ENCODE peak calls at places on chromosomes 11 and 22, in four cellular contexts. S is H1, E is HCT116, Y is K562. X is an unnamed sample.
A peak's percentile ranks its signal among the peaks of the same experiment; 100 is the strongest.

GRCh38 chr22:45975266-45976161 is 1.4 kb downstream of the WNT7B start:
- DNase-seq in S (no peak), E (no peak), Y (no peak), X (peak; percentile 81)

GRCh38 chr22:32764330-32765116 is 37.0 kb upstream of the TIMP3 start:
- DNase-seq in S (no peak), E (no peak), Y (no peak), X (no peak)

GRCh38 chr22:38871360-38872171 is 450 bp downstream of the CBX6 start:
- DNase-seq in S (no peak), E (no peak), Y (peak; percentile 18), X (no peak)

GRCh38 chr11:124950606-124951330 is 3.2 kb upstream of the CCDC15 start:
- DNase-seq in S (no peak), E (no peak), Y (no peak), X (no peak)

GRCh38 chr11:76604652-76605241 is 65.8 kb downstream of the LRRC32 start:
- DNase-seq in S (no peak), E (no peak), Y (no peak), X (no peak)

GRCh38 chr11:86245369-86246292 is 1.1 kb downstream of the EED start:
- DNase-seq in S (no peak), E (no peak), Y (peak; percentile 38), X (peak; percentile 22)

GRCh38 chr11:102047305-102047924 is at the start of gene CFAP300:
- DNase-seq in S (peak; percentile 15), E (no peak), Y (no peak), X (peak; percentile 92)

GRCh38 chr11:67301951-67302516 is 1.3 kb upstream of the SSH3 start:
- DNase-seq in S (no peak), E (no peak), Y (no peak), X (peak; percentile 91)

GRCh38 chr11:119727523-119728081 is 1.4 kb downstream of the NECTIN1 start:
- DNase-seq in S (no peak), E (no peak), Y (peak; percentile 39), X (peak; percentile 60)

GRCh38 chr11:15854245-15854644 is 502.1 kb downstream of the SOX6 start:
- DNase-seq in S (no peak), E (no peak), Y (no peak), X (no peak)
- TF ChIP-seq JUND in S (no peak), E (no peak), Y (no peak), X (no peak)

GRCh38 chr11:45180888-45181594 is 34.6 kb downstream of the PRDM11 start:
- DNase-seq in S (no peak), E (peak; percentile 31), Y (peak; percentile 86), X (peak; percentile 67)

GRCh38 chr11:45185228-45185729 is 38.8 kb downstream of the PRDM11 start:
- DNase-seq in S (no peak), E (no peak), Y (peak; percentile 82), X (no peak)

GRCh38 chr11:45181595-45182550 is 35.4 kb downstream of the PRDM11 start:
- DNase-seq in S (no peak), E (no peak), Y (no peak), X (no peak)

GRCh38 chr11:45184640-45185039 is 38.2 kb downstream of the PRDM11 start:
- DNase-seq in S (no peak), E (no peak), Y (no peak), X (no peak)

DNA sequence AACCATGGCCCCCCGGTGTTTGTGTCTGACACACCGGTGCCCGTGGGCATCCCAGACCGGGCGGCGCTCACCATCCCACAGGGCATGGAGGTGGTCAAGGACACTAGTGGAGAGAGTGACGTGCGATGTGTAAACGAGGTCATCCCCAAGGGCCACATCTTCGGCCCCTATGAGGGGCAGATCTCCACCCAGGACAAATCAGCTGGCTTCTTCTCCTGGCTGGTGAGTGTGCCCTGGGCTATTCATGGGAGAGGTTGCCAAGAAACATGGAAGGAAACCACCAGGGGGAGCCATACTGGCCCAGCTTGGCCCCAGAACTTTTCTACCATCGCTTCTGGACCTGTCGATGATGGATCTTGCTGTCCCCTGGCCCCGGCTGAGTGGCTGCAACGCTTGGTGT is 36.5 kb downstream of the PRDM11 start:
- DNase-seq in S (no peak), E (peak; percentile 19), Y (peak; percentile 20), X (peak; percentile 66)
- TF ChIP-seq JUND in S (no peak), E (no peak), Y (no peak), X (no peak)

GRCh38 chr11:126054882-126055281 is 7.8 kb downstream of the CDON start:
- DNase-seq in S (no peak), E (no peak), Y (no peak), X (no peak)
- TF ChIP-seq JUND in S (no peak), E (no peak), Y (no peak), X (no peak)

DNA sequence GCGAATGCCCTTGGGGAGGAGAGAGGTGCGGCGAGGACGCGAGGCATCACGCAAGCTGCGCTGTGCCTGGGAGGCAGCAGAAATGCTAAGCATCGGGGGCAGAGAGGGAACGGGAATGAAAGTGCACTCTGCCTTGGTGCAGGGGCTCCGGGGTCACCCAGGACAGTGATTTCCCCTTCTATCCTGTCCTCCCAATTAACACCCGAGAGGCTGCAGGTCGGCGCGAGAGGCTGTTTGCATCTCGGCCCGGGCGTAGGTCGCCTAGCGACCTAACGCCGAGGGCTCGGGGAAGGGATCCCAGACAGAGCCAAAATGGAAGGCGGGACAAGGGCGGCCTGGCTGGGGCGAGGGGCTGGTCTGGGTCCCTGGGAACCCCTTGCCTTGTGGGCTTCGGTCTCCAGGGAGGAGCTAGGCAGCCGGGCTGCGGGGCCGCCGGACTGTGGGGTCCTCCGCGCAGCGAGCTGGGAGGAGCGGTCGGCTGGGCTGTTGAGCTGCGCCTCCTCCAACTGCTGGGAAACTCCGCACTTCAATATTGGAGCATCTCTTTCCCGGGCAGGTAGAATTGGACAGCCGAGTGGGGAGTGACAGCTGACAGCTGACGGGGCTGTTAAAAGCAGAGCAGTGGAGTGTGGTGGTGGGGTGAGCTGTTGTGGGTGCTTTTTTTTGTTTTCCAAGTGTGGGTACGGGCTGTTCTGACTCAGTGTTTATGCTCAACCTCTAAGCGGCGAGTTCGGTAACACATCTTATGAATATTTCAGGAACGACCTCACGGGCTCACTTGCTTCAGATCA is 694 bp downstream of the ELMOD1 start:
- DNase-seq in S (no peak), E (no peak), Y (no peak), X (no peak)
- TF ChIP-seq JUND in S (no peak), E (no peak), Y (no peak), X (no peak)

DNA sequence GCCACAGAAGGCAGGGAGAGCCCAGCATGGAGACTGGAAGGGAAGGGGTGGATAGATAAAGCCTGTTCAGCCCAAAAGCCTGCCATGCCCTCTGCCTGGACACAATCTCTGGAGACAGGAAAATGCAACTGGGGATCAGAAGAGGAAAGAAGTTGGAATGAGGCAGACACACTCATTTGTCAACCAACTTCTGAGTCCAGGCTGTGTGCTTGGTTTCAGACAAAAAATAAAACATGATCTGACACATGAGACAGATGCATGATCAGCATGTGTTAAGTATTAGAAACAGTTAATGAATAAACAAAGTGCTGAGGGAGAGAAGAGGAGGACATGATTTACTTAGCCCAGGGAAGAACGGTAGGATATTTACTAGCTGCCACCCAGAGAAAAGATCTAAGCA is 849 bp downstream of the LRRN4CL start:
- DNase-seq in S (no peak), E (no peak), Y (no peak), X (no peak)
- TF ChIP-seq JUND in S (no peak), E (no peak), Y (no peak), X (no peak)